ENCODE peak calls at places on chromosomes 16 and 17, in nine cellular contexts. One of them, this sample, is unnamed.

GRCh38 chr16:75108792-75109731 is 7.5 kb downstream of the LDHD start:
- DNase-seq in ascending aorta: peak; percentile 96
- DNase-seq in Peyer's patch: peak; percentile 79
- DNase-seq in lung: peak; percentile 91
- DNase-seq in OCI-LY7: peak; percentile 68
- DNase-seq in body of pancreas: peak; percentile 95
- DNase-seq in left lung: peak; percentile 94
- DNase-seq in tibial nerve: peak; percentile 48
- DNase-seq in fibroblast of lung: peak; percentile 94
- DNase-seq in this sample: peak; percentile 76

GRCh38 chr16:55487048-55487803 is 8.2 kb downstream of the MMP2 start:
- DNase-seq in ascending aorta: peak; percentile 74
- DNase-seq in Peyer's patch: no peak
- DNase-seq in lung: no peak
- DNase-seq in OCI-LY7: no peak
- DNase-seq in body of pancreas: no peak
- DNase-seq in left lung: no peak
- DNase-seq in tibial nerve: peak; percentile 77
- DNase-seq in fibroblast of lung: peak; percentile 96
- DNase-seq in this sample: no peak

GRCh38 chr17:40363480-40363838 is 1.1 kb downstream of the GJD3 start:
- DNase-seq in ascending aorta: no peak
- DNase-seq in Peyer's patch: peak; percentile 62
- DNase-seq in lung: no peak
- DNase-seq in OCI-LY7: no peak
- DNase-seq in body of pancreas: no peak
- DNase-seq in left lung: peak; percentile 83
- DNase-seq in tibial nerve: no peak
- DNase-seq in fibroblast of lung: peak; percentile 45
- DNase-seq in this sample: no peak

GRCh38 chr16:62665269-62665668 is 629.0 kb upstream of the CDH8 start:
- DNase-seq in ascending aorta: no peak
- DNase-seq in Peyer's patch: no peak
- DNase-seq in lung: no peak
- DNase-seq in OCI-LY7: no peak
- DNase-seq in body of pancreas: no peak
- DNase-seq in left lung: no peak
- DNase-seq in tibial nerve: no peak
- DNase-seq in fibroblast of lung: no peak
- DNase-seq in this sample: no peak

GRCh38 chr17:48809182-48809581 is 7.8 kb downstream of the TTLL6 start:
- DNase-seq in ascending aorta: no peak
- DNase-seq in Peyer's patch: peak; percentile 56
- DNase-seq in lung: peak; percentile 68
- DNase-seq in OCI-LY7: no peak
- DNase-seq in body of pancreas: no peak
- DNase-seq in left lung: no peak
- DNase-seq in tibial nerve: no peak
- DNase-seq in fibroblast of lung: no peak
- DNase-seq in this sample: no peak

GRCh38 chr17:19329136-19329535 is 33.4 kb downstream of the B9D1 start:
- DNase-seq in ascending aorta: no peak
- DNase-seq in Peyer's patch: no peak
- DNase-seq in lung: no peak
- DNase-seq in OCI-LY7: no peak
- DNase-seq in body of pancreas: no peak
- DNase-seq in left lung: peak; percentile 56
- DNase-seq in tibial nerve: no peak
- DNase-seq in fibroblast of lung: no peak
- DNase-seq in this sample: no peak

GRCh38 chr16:27029525-27029924 is 37.2 kb upstream of the C16orf82 start:
- DNase-seq in ascending aorta: no peak
- DNase-seq in Peyer's patch: no peak
- DNase-seq in lung: no peak
- DNase-seq in OCI-LY7: no peak
- DNase-seq in body of pancreas: no peak
- DNase-seq in left lung: no peak
- DNase-seq in tibial nerve: no peak
- DNase-seq in fibroblast of lung: no peak
- DNase-seq in this sample: no peak

GRCh38 chr17:48825446-48826381 is 5.1 kb upstream of the CALCOCO2 start:
- DNase-seq in ascending aorta: no peak
- DNase-seq in Peyer's patch: no peak
- DNase-seq in lung: no peak
- DNase-seq in OCI-LY7: no peak
- DNase-seq in body of pancreas: no peak
- DNase-seq in left lung: no peak
- DNase-seq in tibial nerve: no peak
- DNase-seq in fibroblast of lung: peak; percentile 57
- DNase-seq in this sample: no peak

GRCh38 chr17:67481808-67482207 is 104.7 kb downstream of the PITPNC1 start:
- DNase-seq in ascending aorta: no peak
- DNase-seq in Peyer's patch: no peak
- DNase-seq in lung: no peak
- DNase-seq in OCI-LY7: no peak
- DNase-seq in body of pancreas: no peak
- DNase-seq in left lung: no peak
- DNase-seq in tibial nerve: no peak
- DNase-seq in fibroblast of lung: peak; percentile 37
- DNase-seq in this sample: no peak

GRCh38 chr16:76228546-76229146 is 48.6 kb upstream of the CNTNAP4 start:
- DNase-seq in ascending aorta: no peak
- DNase-seq in Peyer's patch: no peak
- DNase-seq in lung: no peak
- DNase-seq in OCI-LY7: no peak
- DNase-seq in body of pancreas: no peak
- DNase-seq in left lung: no peak
- DNase-seq in tibial nerve: no peak
- DNase-seq in fibroblast of lung: no peak
- DNase-seq in this sample: no peak

GRCh38 chr16:1691276-1691675 is 13.2 kb downstream of the JPT2 start:
- DNase-seq in ascending aorta: no peak
- DNase-seq in Peyer's patch: no peak
- DNase-seq in lung: no peak
- DNase-seq in OCI-LY7: no peak
- DNase-seq in body of pancreas: no peak
- DNase-seq in left lung: no peak
- DNase-seq in tibial nerve: no peak
- DNase-seq in fibroblast of lung: peak; percentile 72
- DNase-seq in this sample: no peak

GRCh38 chr16:1690810-1691209 is 12.7 kb downstream of the JPT2 start:
- DNase-seq in ascending aorta: no peak
- DNase-seq in Peyer's patch: no peak
- DNase-seq in lung: no peak
- DNase-seq in OCI-LY7: no peak
- DNase-seq in body of pancreas: no peak
- DNase-seq in left lung: no peak
- DNase-seq in tibial nerve: no peak
- DNase-seq in fibroblast of lung: no peak
- DNase-seq in this sample: no peak

GRCh38 chr16:1689853-1690252 is 11.8 kb downstream of the JPT2 start:
- DNase-seq in ascending aorta: no peak
- DNase-seq in Peyer's patch: no peak
- DNase-seq in lung: no peak
- DNase-seq in OCI-LY7: no peak
- DNase-seq in body of pancreas: no peak
- DNase-seq in left lung: no peak
- DNase-seq in tibial nerve: no peak
- DNase-seq in fibroblast of lung: no peak
- DNase-seq in this sample: no peak

GRCh38 chr16:1687427-1688316 is 9.6 kb downstream of the JPT2 start:
- DNase-seq in ascending aorta: no peak
- DNase-seq in Peyer's patch: no peak
- DNase-seq in lung: no peak
- DNase-seq in OCI-LY7: no peak
- DNase-seq in body of pancreas: no peak
- DNase-seq in left lung: no peak
- DNase-seq in tibial nerve: no peak
- DNase-seq in fibroblast of lung: no peak
- DNase-seq in this sample: no peak

GRCh38 chr16:1688807-1689560 is 10.9 kb downstream of the JPT2 start:
- DNase-seq in ascending aorta: peak; percentile 79
- DNase-seq in Peyer's patch: no peak
- DNase-seq in lung: peak; percentile 46
- DNase-seq in OCI-LY7: no peak
- DNase-seq in body of pancreas: peak; percentile 84
- DNase-seq in left lung: no peak
- DNase-seq in tibial nerve: no peak
- DNase-seq in fibroblast of lung: peak; percentile 94
- DNase-seq in this sample: no peak
- H3K4me3 ChIP-seq in ascending aorta: no peak overlapping the region
- H3K4me3 ChIP-seq in Peyer's patch: no peak overlapping the region
- H3K4me3 ChIP-seq in lung: no peak overlapping the region
- H3K4me3 ChIP-seq in OCI-LY7: no peak overlapping the region
- H3K4me3 ChIP-seq in body of pancreas: no peak overlapping the region
- H3K4me3 ChIP-seq in left lung: no peak overlapping the region
- H3K4me3 ChIP-seq in tibial nerve: no peak overlapping the region
- H3K4me3 ChIP-seq in fibroblast of lung: no peak overlapping the region
- H3K4me3 ChIP-seq in this sample: no peak overlapping the region

GRCh38 chr16:24771779-24772157 is 42.3 kb downstream of the TNRC6A start:
- DNase-seq in ascending aorta: no peak
- DNase-seq in Peyer's patch: no peak
- DNase-seq in lung: no peak
- DNase-seq in OCI-LY7: no peak
- DNase-seq in body of pancreas: no peak
- DNase-seq in left lung: no peak
- DNase-seq in tibial nerve: no peak
- DNase-seq in fibroblast of lung: no peak
- DNase-seq in this sample: no peak
- TF ChIP-seq CTCF in ascending aorta: no peak
- TF ChIP-seq CTCF in Peyer's patch: no peak
- TF ChIP-seq CTCF in lung: no peak
- TF ChIP-seq CTCF in OCI-LY7: no peak
- TF ChIP-seq CTCF in body of pancreas: no peak
- TF ChIP-seq CTCF in left lung: no peak
- TF ChIP-seq CTCF in tibial nerve: no peak
- TF ChIP-seq CTCF in fibroblast of lung: no peak
- TF ChIP-seq CTCF in this sample: no peak

GRCh38 chr17:37089998-37090397 is 141.2 kb downstream of the AATF start:
- DNase-seq in ascending aorta: no peak
- DNase-seq in Peyer's patch: no peak
- DNase-seq in lung: no peak
- DNase-seq in OCI-LY7: no peak
- DNase-seq in body of pancreas: peak; percentile 32
- DNase-seq in left lung: no peak
- DNase-seq in tibial nerve: no peak
- DNase-seq in fibroblast of lung: no peak
- DNase-seq in this sample: no peak
- H3K36me3 ChIP-seq in ascending aorta: peaks cover 46% of the 10 kb centered on the region
- H3K36me3 ChIP-seq in Peyer's patch: peaks cover 26% of the 10 kb centered on the region
- H3K36me3 ChIP-seq in lung: peaks cover 8% of the 10 kb centered on the region
- H3K36me3 ChIP-seq in OCI-LY7: peaks cover 71% of the 10 kb centered on the region
- H3K36me3 ChIP-seq in body of pancreas: peaks cover 5% of the 10 kb centered on the region
- H3K36me3 ChIP-seq in left lung: peaks cover 84% of the 10 kb centered on the region
- H3K36me3 ChIP-seq in tibial nerve: peaks cover 79% of the 10 kb centered on the region
- H3K36me3 ChIP-seq in fibroblast of lung: peaks cover 27% of the 10 kb centered on the region
- H3K36me3 ChIP-seq in this sample: peaks cover 18% of the 10 kb centered on the region

GRCh38 chr17:15954222-15954621 is 9.3 kb downstream of the ADORA2B start:
- DNase-seq in ascending aorta: no peak
- DNase-seq in Peyer's patch: no peak
- DNase-seq in lung: no peak
- DNase-seq in OCI-LY7: no peak
- DNase-seq in body of pancreas: peak; percentile 25
- DNase-seq in left lung: no peak
- DNase-seq in tibial nerve: no peak
- DNase-seq in fibroblast of lung: peak; percentile 90
- DNase-seq in this sample: no peak
- H3K4me3 ChIP-seq in ascending aorta: no peak overlapping the region
- H3K4me3 ChIP-seq in Peyer's patch: no peak overlapping the region
- H3K4me3 ChIP-seq in lung: no peak overlapping the region
- H3K4me3 ChIP-seq in OCI-LY7: no peak overlapping the region
- H3K4me3 ChIP-seq in body of pancreas: no peak overlapping the region
- H3K4me3 ChIP-seq in left lung: no peak overlapping the region
- H3K4me3 ChIP-seq in tibial nerve: no peak overlapping the region
- H3K4me3 ChIP-seq in fibroblast of lung: no peak overlapping the region
- H3K4me3 ChIP-seq in this sample: no peak overlapping the region

DNA sequence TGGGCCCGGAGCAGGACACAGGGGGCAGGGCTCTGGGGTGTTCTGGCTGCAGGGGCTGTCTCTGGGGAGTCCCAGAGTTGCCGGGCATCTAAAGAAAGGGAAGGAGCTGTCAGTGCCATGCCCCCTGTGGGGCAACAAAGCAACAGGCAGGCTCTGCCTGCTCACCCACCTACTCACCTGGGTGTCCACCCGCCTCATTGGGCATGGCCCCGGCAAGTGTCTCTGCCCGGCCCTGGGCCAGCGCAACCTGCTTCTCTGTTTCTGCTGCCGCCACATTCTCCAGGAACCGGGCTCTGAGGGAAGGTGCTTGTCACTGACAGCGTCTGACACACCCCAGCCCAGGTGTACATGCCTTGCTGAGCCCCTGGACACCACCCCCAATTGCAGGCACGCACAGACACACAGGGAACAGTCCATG is 7.3 kb downstream of the TMEM208 start:
- DNase-seq in ascending aorta: no peak
- DNase-seq in Peyer's patch: no peak
- DNase-seq in lung: no peak
- DNase-seq in OCI-LY7: no peak
- DNase-seq in body of pancreas: no peak
- DNase-seq in left lung: peak; percentile 43
- DNase-seq in tibial nerve: no peak
- DNase-seq in fibroblast of lung: no peak
- DNase-seq in this sample: no peak
- TF ChIP-seq CTCF in ascending aorta: no peak
- TF ChIP-seq CTCF in Peyer's patch: no peak
- TF ChIP-seq CTCF in lung: no peak
- TF ChIP-seq CTCF in OCI-LY7: no peak
- TF ChIP-seq CTCF in body of pancreas: no peak
- TF ChIP-seq CTCF in left lung: no peak
- TF ChIP-seq CTCF in tibial nerve: no peak
- TF ChIP-seq CTCF in fibroblast of lung: no peak
- TF ChIP-seq CTCF in this sample: no peak

DNA sequence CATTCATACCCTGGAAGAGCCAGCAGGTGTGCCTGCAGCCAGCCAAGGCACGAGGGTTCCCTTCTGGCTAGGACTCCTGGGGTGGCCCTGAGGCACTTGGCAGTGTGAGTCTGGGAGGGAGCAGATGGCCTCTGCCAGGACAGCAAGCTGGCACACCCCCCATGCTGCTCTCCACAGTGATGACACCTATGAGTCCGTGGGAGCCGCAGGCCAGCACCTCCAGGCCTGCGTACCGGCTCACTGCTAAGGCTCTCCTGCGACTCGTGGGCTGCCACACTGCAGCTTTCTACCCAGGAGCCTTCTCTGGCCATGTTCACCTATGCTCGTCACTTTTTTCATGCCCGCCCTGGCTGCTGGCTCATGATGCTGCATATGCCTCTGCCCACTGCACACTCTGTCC is 68.1 kb downstream of the NDEL1 start:
- DNase-seq in ascending aorta: peak; percentile 64
- DNase-seq in Peyer's patch: no peak
- DNase-seq in lung: no peak
- DNase-seq in OCI-LY7: no peak
- DNase-seq in body of pancreas: no peak
- DNase-seq in left lung: no peak
- DNase-seq in tibial nerve: no peak
- DNase-seq in fibroblast of lung: no peak
- DNase-seq in this sample: no peak
- H3K36me3 ChIP-seq in ascending aorta: peaks cover 96% of the 10 kb centered on the region
- H3K36me3 ChIP-seq in Peyer's patch: no peaks in the 10 kb centered on the region
- H3K36me3 ChIP-seq in lung: peaks cover 19% of the 10 kb centered on the region
- H3K36me3 ChIP-seq in OCI-LY7: peaks cover 40% of the 10 kb centered on the region
- H3K36me3 ChIP-seq in body of pancreas: peaks cover 4% of the 10 kb centered on the region
- H3K36me3 ChIP-seq in left lung: peaks cover 10% of the 10 kb centered on the region
- H3K36me3 ChIP-seq in tibial nerve: peaks cover 63% of the 10 kb centered on the region
- H3K36me3 ChIP-seq in fibroblast of lung: peaks cover 16% of the 10 kb centered on the region
- H3K36me3 ChIP-seq in this sample: peaks cover 15% of the 10 kb centered on the region